ENCODE peak calls at places on chromosomes 12 and 14, in nine cellular contexts. G is upper lobe of right lung, S is K562, Y is dorsolateral prefrontal cortex, L is omental fat pad, D is WTC11, M is HFFc6, R is psoas muscle, C is bronchial epithelial cell. K is an unnamed sample.

GRCh38 chr12:22312336-22312735 is 22.2 kb downstream of the ST8SIA1 start:
- DNase-seq in G (no peak), S (no peak), Y (no peak), L (no peak), D (no peak), M (no peak), R (no peak), C (peak), K (no peak)

GRCh38 chr14:91742956-91743653 is 11.2 kb upstream of the CATSPERB start:
- DNase-seq in G (no peak), S (no peak), Y (no peak), L (no peak), D (no peak), M (no peak), R (no peak), C (no peak), K (no peak)

GRCh38 chr12:24997970-24998582 is 49.2 kb upstream of the BCAT1 start:
- DNase-seq in G (no peak), S (no peak), Y (no peak), L (no peak), D (no peak), M (peak), R (no peak), C (peak), K (no peak)

GRCh38 chr14:37992489-37992888 is 215.2 kb upstream of the SSTR1 start:
- DNase-seq in G (no peak), S (no peak), Y (no peak), L (no peak), D (no peak), M (no peak), R (no peak), C (no peak), K (no peak)

GRCh38 chr14:36068777-36069534 is 107.6 kb downstream of the PTCSC3 start:
- DNase-seq in G (no peak), S (no peak), Y (no peak), L (no peak), D (no peak), M (peak), R (no peak), C (peak), K (no peak)

GRCh38 chr14:75277000-75277795 is 1.4 kb upstream of the FOS start:
- DNase-seq in G (peak), S (peak), Y (peak), L (peak), D (peak), M (peak), R (peak), C (peak), K (peak)

GRCh38 chr14:90675399-90675798 is 140.8 kb downstream of the TTC7B start:
- DNase-seq in G (no peak), S (no peak), Y (no peak), L (no peak), D (no peak), M (peak), R (peak), C (no peak), K (no peak)

GRCh38 chr12:12486661-12487240 is 75.9 kb downstream of the DUSP16 start:
- DNase-seq in G (no peak), S (no peak), Y (no peak), L (no peak), D (no peak), M (no peak), R (no peak), C (no peak), K (no peak)

GRCh38 chr12:50017653-50018052 is 7.6 kb downstream of the RACGAP1 start:
- DNase-seq in G (no peak), S (no peak), Y (no peak), L (no peak), D (no peak), M (no peak), R (no peak), C (peak), K (no peak)

GRCh38 chr12:105352940-105353635 is 22.6 kb downstream of the C12orf75 start:
- DNase-seq in G (no peak), S (no peak), Y (no peak), L (no peak), D (no peak), M (no peak), R (peak), C (no peak), K (no peak)

GRCh38 chr14:76293923-76294322 is 82.0 kb upstream of the ESRRB start:
- DNase-seq in G (no peak), S (no peak), Y (no peak), L (no peak), D (no peak), M (no peak), R (no peak), C (no peak), K (no peak)

GRCh38 chr14:60265163-60265562 is 16.1 kb downstream of the PPM1A start:
- DNase-seq in G (no peak), S (no peak), Y (no peak), L (no peak), D (no peak), M (no peak), R (no peak), C (no peak), K (no peak)

GRCh38 chr14:55851301-55851700 is 266.9 kb upstream of the PELI2 start:
- DNase-seq in G (no peak), S (no peak), Y (no peak), L (no peak), D (no peak), M (no peak), R (no peak), C (no peak), K (no peak)

GRCh38 chr12:26621932-26622331 is 211.1 kb downstream of the ITPR2 start:
- DNase-seq in G (no peak), S (no peak), Y (no peak), L (no peak), D (no peak), M (no peak), R (no peak), C (no peak), K (no peak)

GRCh38 chr14:52413729-52414453 is 99.8 kb downstream of the PTGER2 start:
- DNase-seq in G (no peak), S (no peak), Y (no peak), L (no peak), D (no peak), M (peak), R (no peak), C (no peak), K (no peak)

GRCh38 chr14:52417139-52417538 is 103.0 kb downstream of the PTGER2 start:
- DNase-seq in G (no peak), S (no peak), Y (no peak), L (no peak), D (no peak), M (no peak), R (no peak), C (no peak), K (no peak)

GRCh38 chr14:52412426-52412825 is 98.3 kb downstream of the PTGER2 start:
- DNase-seq in G (no peak), S (no peak), Y (no peak), L (no peak), D (no peak), M (no peak), R (no peak), C (no peak), K (no peak)
- TF ChIP-seq CTCF in G (no peak), S (no peak), Y (no peak), L (no peak), D (no peak), M (no peak), R (no peak), C (no peak), K (no peak)

GRCh38 chr12:74337951-74338350 is 199.7 kb upstream of the ATXN7L3B start:
- DNase-seq in G (no peak), S (no peak), Y (no peak), L (no peak), D (no peak), M (peak), R (no peak), C (peak), K (no peak)
- TF ChIP-seq CTCF in G (no peak), S (no peak), Y (no peak), L (no peak), D (no peak), M (no peak), R (no peak), C (no peak), K (no peak)

GRCh38 chr12:3834774-3835173 is 38.4 kb downstream of the PARP11 start:
- DNase-seq in G (no peak), S (no peak), Y (no peak), L (no peak), D (no peak), M (no peak), R (no peak), C (no peak), K (no peak)

GRCh38 chr12:3837049-3837448 is 36.1 kb downstream of the PARP11 start:
- DNase-seq in G (no peak), S (no peak), Y (no peak), L (no peak), D (no peak), M (no peak), R (no peak), C (no peak), K (no peak)

GRCh38 chr12:3833670-3834310 is 39.4 kb downstream of the PARP11 start:
- DNase-seq in G (no peak), S (no peak), Y (no peak), L (no peak), D (peak), M (no peak), R (no peak), C (no peak), K (no peak)

GRCh38 chr12:3836641-3837040 is 36.6 kb downstream of the PARP11 start:
- DNase-seq in G (no peak), S (no peak), Y (no peak), L (no peak), D (no peak), M (no peak), R (no peak), C (no peak), K (no peak)

DNA sequence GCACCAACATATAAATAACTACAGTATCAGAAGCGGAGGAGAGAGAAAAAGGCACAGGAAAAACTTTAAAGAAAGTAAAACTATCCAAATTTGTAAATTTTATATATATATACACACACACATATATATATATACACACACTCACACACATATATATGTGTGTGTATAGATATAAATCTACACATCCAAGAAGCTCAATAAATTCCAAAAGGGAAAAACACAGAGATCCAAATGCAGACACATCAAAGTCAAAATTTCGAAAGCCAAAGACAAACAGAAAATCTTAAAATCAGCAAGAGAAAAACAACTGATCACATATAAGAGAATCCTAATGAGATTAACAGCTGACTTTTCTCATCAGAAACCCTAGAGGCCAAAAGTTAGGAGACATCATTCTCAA is 37.3 kb downstream of the PARP11 start:
- DNase-seq in G (no peak), S (no peak), Y (no peak), L (no peak), D (no peak), M (no peak), R (no peak), C (no peak), K (no peak)
- TF ChIP-seq CTCF in G (no peak), S (no peak), Y (no peak), L (no peak), D (no peak), M (no peak), R (no peak), C (no peak), K (no peak)

GRCh38 chr12:128138125-128138524 is 128.8 kb upstream of the TMEM132C start:
- DNase-seq in G (no peak), S (no peak), Y (no peak), L (no peak), D (no peak), M (no peak), R (no peak), C (no peak), K (no peak)
- TF ChIP-seq CTCF in G (no peak), S (no peak), Y (no peak), L (no peak), D (no peak), M (no peak), R (no peak), C (no peak), K (no peak)

GRCh38 chr14:34368971-34369665 is 92.9 kb downstream of the SPTSSA start:
- DNase-seq in G (no peak), S (no peak), Y (no peak), L (no peak), D (no peak), M (no peak), R (no peak), C (no peak), K (no peak)

GRCh38 chr14:34365309-34365915 is 96.6 kb downstream of the SPTSSA start:
- DNase-seq in G (no peak), S (no peak), Y (no peak), L (no peak), D (no peak), M (no peak), R (no peak), C (no peak), K (no peak)

GRCh38 chr14:34372766-34373165 is 89.3 kb downstream of the SPTSSA start:
- DNase-seq in G (no peak), S (no peak), Y (no peak), L (no peak), D (no peak), M (no peak), R (no peak), C (no peak), K (no peak)

GRCh38 chr14:34364201-34364600 is 97.8 kb downstream of the SPTSSA start:
- DNase-seq in G (no peak), S (no peak), Y (no peak), L (no peak), D (no peak), M (no peak), R (no peak), C (peak), K (no peak)

DNA sequence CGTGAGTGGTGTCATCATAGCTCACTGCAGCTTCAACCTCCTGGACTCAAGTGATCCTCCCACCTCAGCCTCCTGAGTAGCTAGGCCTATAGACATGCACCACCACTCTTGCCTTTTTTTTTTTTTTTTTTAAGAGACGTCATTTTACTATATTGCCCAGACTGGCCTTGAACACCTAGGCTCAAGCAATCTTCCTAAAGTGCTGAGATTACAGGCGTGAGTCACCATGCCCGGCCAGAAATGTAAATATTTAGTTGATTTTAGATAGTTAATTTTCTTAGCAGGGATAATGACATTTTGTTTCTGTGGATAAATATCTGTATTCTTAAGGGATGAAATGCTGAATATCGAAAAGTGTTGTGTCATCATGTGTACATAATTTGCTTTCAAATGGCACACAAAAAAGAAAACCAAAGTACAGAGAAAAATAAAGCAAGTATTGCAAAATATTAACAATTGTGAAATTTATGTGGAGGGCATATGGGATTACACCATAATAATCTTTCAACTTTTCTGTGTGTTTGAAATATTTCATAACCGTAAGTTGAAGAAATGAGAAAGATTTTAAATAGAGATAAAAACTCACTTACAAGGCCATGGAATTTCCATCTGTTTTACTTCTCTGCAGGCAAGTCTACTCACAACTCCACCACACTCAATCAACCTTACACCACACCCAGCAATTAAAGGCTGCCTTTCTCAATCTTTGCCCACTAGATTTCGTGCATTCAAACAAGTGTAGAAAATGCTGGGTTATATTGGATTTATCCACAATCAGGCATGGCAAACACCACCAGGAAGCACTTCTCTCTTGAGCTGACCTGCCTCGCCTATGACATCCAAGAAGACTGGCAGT is 93.7 kb downstream of the SPTSSA start:
- DNase-seq in G (no peak), S (no peak), Y (no peak), L (no peak), D (no peak), M (no peak), R (no peak), C (peak), K (no peak)
- TF ChIP-seq CTCF in G (no peak), S (no peak), Y (no peak), L (no peak), D (no peak), M (no peak), R (no peak), C (no peak), K (no peak)

K was measured in natural killer cell.